ENCODE peak calls at places on chromosomes 5 and 9, in four cellular contexts. L is K562, F is H1, O is HepG2. S is an unnamed sample.

GRCh38 chr9:65432722-65433323 is 147.8 kb upstream of the FOXD4L5 start:
- DNase-seq in O (no peak), L (no peak), F (no peak), S (no peak)

GRCh38 chr5:137073192-137073591 is 425.9 kb downstream of the SPOCK1 start:
- DNase-seq in L (no peak), F (no peak), O (no peak), S (peak; percentile 67)

GRCh38 chr9:136385015-136385414 is 11.5 kb upstream of the CARD9 start:
- DNase-seq in F (no peak), L (no peak), O (no peak), S (no peak)

GRCh38 chr9:27519466-27520465 is 4.3 kb upstream of the IFNK start:
- DNase-seq in L (no peak), F (no peak), O (no peak), S (no peak)

GRCh38 chr9:16824545-16825041 is 45.9 kb downstream of the BNC2 start:
- DNase-seq in F (no peak), L (no peak), O (no peak), S (peak; percentile 24)

GRCh38 chr9:37619806-37620205 is 27.4 kb upstream of the TOMM5 start:
- DNase-seq in L (no peak), F (no peak), O (no peak), S (no peak)

GRCh38 chr5:106451998-106452397 is 1218.7 kb downstream of the EFNA5 start:
- DNase-seq in L (no peak), O (no peak), F (no peak), S (no peak)

GRCh38 chr5:115418788-115419187 is 122.3 kb upstream of the CCDC112 start:
- DNase-seq in L (no peak), F (no peak), O (no peak), S (peak; percentile 10)

GRCh38 chr9:72974501-72974900 is 21.6 kb upstream of the ALDH1A1 start:
- DNase-seq in O (no peak), F (no peak), L (no peak), S (no peak)

GRCh38 chr9:72972636-72973035 is 19.8 kb upstream of the ALDH1A1 start:
- DNase-seq in L (no peak), O (no peak), F (no peak), S (no peak)

DNA sequence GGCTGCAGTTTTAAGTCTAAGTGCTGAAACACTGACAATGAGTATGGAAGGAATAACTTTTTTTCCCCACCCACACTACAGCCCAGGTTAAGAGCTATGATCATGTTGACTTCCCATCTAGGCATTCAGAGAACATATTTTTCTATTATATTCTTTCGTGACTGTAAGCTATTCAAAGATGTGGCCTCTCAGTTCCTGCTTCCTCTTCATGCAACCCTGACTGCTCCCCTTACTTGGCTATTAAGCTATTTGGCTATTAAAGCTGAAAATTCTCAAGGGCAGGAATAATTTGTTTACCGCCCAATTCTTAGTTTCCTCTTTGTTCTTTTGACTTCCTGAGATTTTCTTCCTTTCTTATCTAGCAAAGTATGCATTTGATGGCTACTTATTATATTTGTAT is 18.6 kb upstream of the ALDH1A1 start:
- DNase-seq in O (no peak), F (no peak), L (no peak), S (peak; percentile 87)
- H3K9ac ChIP-seq in O (no peak overlapping the region), F (no peak overlapping the region), L (no peak overlapping the region), S (peak overlapping the region; percentile 49)

GRCh38 chr5:90569084-90569483 is 10.5 kb downstream of the ADGRV1 start:
- DNase-seq in L (no peak), F (no peak), O (no peak), S (no peak)
- H3K9me3 ChIP-seq in L (no peaks in the 10 kb centered on the region), F (peaks cover 5% of the 10 kb centered on the region), O (no peaks in the 10 kb centered on the region), S (no peaks in the 10 kb centered on the region)

GRCh38 chr5:143037071-143037470 is 266.9 kb downstream of the ARHGAP26 start:
- DNase-seq in L (no peak), F (no peak), O (no peak), S (peak; percentile 88)

GRCh38 chr5:143030349-143030748 is 260.2 kb downstream of the ARHGAP26 start:
- DNase-seq in O (no peak), L (no peak), F (no peak), S (no peak)

GRCh38 chr5:143031781-143032724 is 261.9 kb downstream of the ARHGAP26 start:
- DNase-seq in F (no peak), L (no peak), O (no peak), S (no peak)

GRCh38 chr5:143036146-143036927 is 266.2 kb downstream of the ARHGAP26 start:
- DNase-seq in F (no peak), L (no peak), O (no peak), S (no peak)

DNA sequence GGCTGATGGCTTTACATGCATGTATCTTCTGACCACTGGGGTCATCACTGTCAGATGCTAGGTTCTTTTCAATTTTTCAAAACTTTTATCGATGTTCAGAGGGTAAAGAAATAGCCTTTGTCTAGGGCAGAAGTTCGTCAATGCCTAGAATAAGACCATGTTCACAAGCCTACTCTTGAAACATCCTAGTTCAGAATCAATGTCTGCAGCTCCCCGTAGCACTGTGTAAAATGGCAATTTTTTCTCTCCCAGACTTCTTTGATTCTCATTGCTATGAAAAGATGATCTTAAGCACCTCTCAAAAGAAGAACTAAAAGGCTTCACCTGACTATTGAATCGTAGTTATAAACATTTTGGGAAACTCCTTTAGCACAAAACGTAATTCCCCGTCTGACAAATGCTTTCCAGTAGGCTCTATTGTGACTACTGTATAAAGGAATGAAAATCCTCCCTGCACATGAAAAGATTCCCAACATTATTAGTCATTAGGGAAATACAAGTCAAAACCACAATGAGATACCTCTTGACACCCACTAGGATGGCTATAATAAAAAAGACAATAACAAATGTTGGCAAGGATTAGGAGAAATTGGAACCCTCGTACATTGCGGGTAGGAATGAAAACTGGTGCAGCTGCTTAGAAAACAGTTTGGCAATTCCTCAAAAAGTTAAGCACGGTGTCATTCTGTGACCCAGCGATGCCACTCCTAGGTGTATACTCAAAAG is 263.5 kb downstream of the ARHGAP26 start:
- DNase-seq in O (no peak), L (no peak), F (no peak), S (peak; percentile 73)
- TF ChIP-seq JUN in O (no peak), L (no peak), F (no peak), S (peak; percentile 77)

GRCh38 chr9:112174965-112175795 is at the start of gene SUSD1:
- DNase-seq in L (peak; percentile 89), O (peak; percentile 31), F (peak; percentile 70), S (peak; percentile 26)
- H3K9ac ChIP-seq in L (peak within 1 kb of the TSS; percentile 98), O (peak within 1 kb of the TSS; percentile 80), F (no peak within 1 kb of the TSS), S (peak within 1 kb of the TSS; percentile 79)

S was measured in endothelial cell of umbilical vein.